ENCODE peak calls at places on chromosomes 1 and 21, in eight cellular contexts. O is upper lobe of right lung; R is GM12878; W is ovary; F is CD8-positive, alpha-beta T cell; J is BE2C; Y is right cardiac atrium; V is mucosa of descending colon. S is an unnamed sample. For H3K4me1, the result is how much of the 10 kb centered on the place peaks cover.

GRCh38 chr1:199913313-199913712 is 114.2 kb upstream of the NR5A2 start:
- DNase-seq in J (no peak), W (no peak), O (no peak), R (no peak), F (no peak), V (no peak), Y (no peak), S (no peak)

GRCh38 chr1:173914366-173914871 is 2.7 kb downstream of the SERPINC1 start:
- DNase-seq in O (no peak), R (no peak), W (no peak), Y (no peak), V (peak), F (no peak), J (peak), S (peak)

GRCh38 chr21:28605138-28605537 is 387.5 kb downstream of the LTN1 start:
- DNase-seq in Y (no peak), V (no peak), W (no peak), R (no peak), O (no peak), F (no peak), J (no peak), S (no peak)

GRCh38 chr1:248811514-248812490 is 13.9 kb downstream of the SH3BP5L start:
- DNase-seq in F (no peak), W (no peak), J (no peak), V (peak), O (no peak), Y (no peak), R (no peak), S (peak)

GRCh38 chr1:155125946-155126493 is 1.7 kb upstream of the EFNA1 start:
- DNase-seq in R (no peak), J (no peak), Y (peak), F (no peak), V (peak), W (peak), O (peak), S (peak)

GRCh38 chr1:169122976-169123375 is 16.5 kb downstream of the ATP1B1 start:
- DNase-seq in R (no peak), J (no peak), O (no peak), W (no peak), F (no peak), Y (no peak), V (no peak), S (no peak)

GRCh38 chr21:36697473-36698159 is 1.3 kb upstream of the SIM2 start:
- DNase-seq in R (no peak), W (no peak), J (no peak), V (no peak), Y (no peak), O (peak), F (no peak), S (peak)

GRCh38 chr1:175564119-175564518 is 179.3 kb downstream of the TNR start:
- DNase-seq in O (no peak), F (no peak), V (no peak), R (no peak), W (no peak), Y (no peak), J (no peak), S (peak)

GRCh38 chr1:179298952-179299351 is 5.4 kb downstream of the SOAT1 start:
- DNase-seq in W (no peak), Y (no peak), V (no peak), F (peak), R (peak), O (no peak), J (no peak), S (no peak)

GRCh38 chr1:2983706-2984398 is 37.4 kb upstream of the ACTRT2 start:
- DNase-seq in O (peak), Y (no peak), W (no peak), J (no peak), R (no peak), V (peak), F (no peak), S (no peak)

GRCh38 chr1:157696966-157697628 is 3.5 kb downstream of the FCRL3 start:
- DNase-seq in W (no peak), O (no peak), Y (no peak), V (no peak), F (no peak), R (no peak), J (no peak), S (no peak)

GRCh38 chr1:168110896-168111545 is 25.7 kb downstream of the GPR161 start:
- DNase-seq in V (no peak), Y (no peak), J (no peak), W (no peak), F (no peak), R (no peak), O (no peak), S (peak)

GRCh38 chr1:230327892-230328284 is 98.2 kb downstream of the PGBD5 start:
- DNase-seq in R (peak), Y (no peak), O (no peak), F (no peak), V (no peak), W (no peak), J (no peak), S (peak)

GRCh38 chr1:156291226-156292061 is 4.0 kb downstream of the GLMP start:
- DNase-seq in F (no peak), R (no peak), V (peak), W (peak), Y (peak), O (peak), J (peak), S (peak)

GRCh38 chr1:241213147-241213546 is 143.9 kb downstream of the RGS7 start:
- DNase-seq in V (no peak), J (no peak), F (no peak), W (no peak), R (no peak), Y (no peak), O (no peak), S (no peak)

GRCh38 chr1:176111835-176112234 is 95.3 kb downstream of the COP1 start:
- DNase-seq in W (no peak), V (no peak), O (no peak), J (no peak), F (no peak), R (no peak), Y (no peak), S (no peak)

GRCh38 chr21:34333150-34333739 is 30.6 kb upstream of the KCNE2 start:
- DNase-seq in J (no peak), V (no peak), Y (no peak), F (no peak), O (no peak), W (no peak), R (no peak), S (no peak)

GRCh38 chr1:17347769-17348592 is 24.0 kb upstream of the PADI6 start:
- DNase-seq in F (no peak), W (no peak), Y (no peak), R (no peak), O (peak), J (no peak), V (no peak), S (no peak)
- H3K4me1 ChIP-seq in F (under half), W (under half), Y (under half), R (under half), O (under half), J (under half), V (under half), S (under half)

GRCh38 chr1:246066553-246066952 is 440.5 kb downstream of the SMYD3 start:
- DNase-seq in F (no peak), V (no peak), Y (no peak), O (no peak), J (no peak), W (no peak), R (no peak), S (peak)
- H3K4me3 ChIP-seq in F (no peak), V (no peak), Y (no peak), O (no peak), J (no peak), W (no peak), R (no peak), S (peak)

GRCh38 chr1:41799205-41799604 is 119.5 kb downstream of the HIVEP3 start:
- DNase-seq in O (no peak), V (no peak), Y (no peak), J (no peak), F (no peak), W (no peak), R (no peak), S (no peak)

GRCh38 chr1:41800237-41800902 is 118.4 kb downstream of the HIVEP3 start:
- DNase-seq in W (no peak), F (no peak), J (no peak), Y (peak), V (no peak), R (peak), O (peak), S (no peak)

GRCh38 chr1:41803656-41804055 is 115.1 kb downstream of the HIVEP3 start:
- DNase-seq in R (no peak), V (no peak), F (no peak), W (no peak), J (no peak), Y (no peak), O (no peak), S (no peak)

GRCh38 chr1:41802532-41803501 is 115.9 kb downstream of the HIVEP3 start:
- DNase-seq in F (peak), R (peak), Y (peak), W (no peak), J (no peak), O (peak), V (peak), S (no peak)

DNA sequence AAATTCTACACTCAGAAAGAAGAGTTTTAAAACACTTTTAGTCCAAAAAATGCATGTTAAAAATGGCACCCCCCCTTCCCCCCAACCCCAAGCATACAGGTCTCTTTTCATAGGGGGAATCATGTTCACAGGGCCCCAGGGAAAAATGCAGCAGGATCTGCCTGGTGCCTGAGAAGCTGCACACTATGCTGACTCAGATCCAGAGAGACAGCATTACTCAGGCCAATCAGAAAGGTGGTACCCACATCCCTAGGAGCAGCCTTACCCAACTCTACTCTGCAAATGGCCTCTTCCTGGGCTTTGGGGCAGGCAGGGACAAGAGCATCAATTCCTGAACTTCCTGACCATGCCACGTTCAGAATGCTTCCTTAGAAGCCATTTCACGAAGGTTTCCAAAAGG is 119.0 kb downstream of the HIVEP3 start:
- DNase-seq in F (no peak), J (no peak), O (no peak), W (no peak), V (no peak), R (peak), Y (no peak), S (no peak)
- H3K4me1 ChIP-seq in F (half or more), J (under half), O (under half), W (under half), V (under half), R (half or more), Y (under half), S (under half)

GRCh38 chr1:39899611-39900538 is 1.8 kb downstream of the MYCL start:
- DNase-seq in V (no peak), F (no peak), O (no peak), W (no peak), Y (no peak), R (no peak), J (no peak), S (no peak)

GRCh38 chr1:39901486-39902120 is at the start of gene MYCL:
- DNase-seq in O (peak), J (peak), V (peak), F (peak), Y (peak), R (no peak), W (peak), S (peak)

GRCh38 chr1:39898648-39899603 is 2.8 kb downstream of the MYCL start:
- DNase-seq in R (no peak), J (peak), O (no peak), V (no peak), W (no peak), Y (peak), F (no peak), S (peak)

GRCh38 chr1:39902121-39902807 is 547 bp upstream of the MYCL start:
- DNase-seq in F (peak), V (peak), R (no peak), Y (peak), O (peak), W (peak), J (peak), S (peak)

GRCh38 chr1:39900662-39901485 is 843 bp downstream of the MYCL start:
- DNase-seq in R (no peak), J (peak), Y (peak), O (peak), F (no peak), W (no peak), V (peak), S (peak)
- H3K4me3 ChIP-seq in R (peak), J (peak), Y (peak), O (peak), F (peak), W (peak), V (peak), S (peak)

GRCh38 chr1:99669821-99670220 is 23.9 kb downstream of the PALMD start:
- DNase-seq in W (no peak), J (no peak), F (no peak), V (no peak), O (no peak), Y (no peak), R (no peak), S (no peak)
- H3K4me1 ChIP-seq in W (under half), J (under half), F (under half), V (under half), O (under half), Y (under half), R (under half), S (under half)

DNA sequence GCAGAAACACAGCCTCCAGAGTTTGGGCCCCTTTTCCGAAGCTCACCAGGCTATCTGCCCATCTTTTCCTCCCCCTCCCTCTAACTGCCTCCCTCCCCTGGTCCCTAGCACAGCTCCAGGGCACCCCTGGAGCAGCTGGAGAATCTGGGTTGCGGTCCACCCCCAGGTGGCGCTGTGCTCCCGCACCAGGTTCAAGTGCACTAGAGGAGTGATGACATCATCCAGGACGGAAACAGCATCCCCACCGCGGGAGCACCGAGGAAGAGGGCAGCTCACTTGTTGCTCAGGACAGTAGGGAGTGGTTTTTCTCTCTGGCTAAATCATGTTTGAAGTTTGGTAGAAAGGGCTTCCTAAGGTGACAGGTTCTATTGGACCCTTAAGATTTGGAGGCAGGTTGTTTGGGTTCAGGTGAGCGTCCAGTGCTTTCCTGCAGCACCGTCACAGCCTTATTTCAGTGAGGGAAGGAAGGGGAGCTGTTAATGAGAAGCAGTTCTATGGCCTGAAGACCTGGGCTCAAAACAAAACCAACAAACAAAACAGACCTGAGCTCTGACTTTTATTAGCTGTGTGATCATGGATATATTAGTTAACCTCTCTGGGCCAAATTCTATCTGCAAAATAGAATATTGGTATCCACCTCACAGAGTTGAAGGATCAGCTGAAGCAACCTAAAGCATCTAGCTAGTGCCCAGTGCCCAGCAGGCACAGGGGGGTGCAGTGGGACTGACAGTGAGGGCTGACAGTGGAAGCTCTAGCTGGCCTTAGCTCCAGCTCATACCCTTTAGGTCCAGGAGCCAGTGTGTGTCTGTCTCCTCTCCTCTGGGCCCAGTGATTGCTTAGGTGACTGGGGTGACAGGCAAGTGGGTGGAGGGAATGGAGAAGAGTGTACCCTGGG is 7.5 kb downstream of the SHISA4 start:
- DNase-seq in F (peak), R (peak), O (peak), W (peak), Y (peak), J (peak), V (peak), S (peak)
- H3K4me3 ChIP-seq in F (no peak), R (no peak), O (no peak), W (no peak), Y (no peak), J (no peak), V (no peak), S (no peak)

S was measured in endodermal cell.